ENCODE peak calls at places on chromosomes 7 and 10, in ten cellular contexts. One of them, this sample, is unnamed.

GRCh38 chr10:80487791-80488538 is 33.9 kb downstream of the TSPAN14 start:
- DNase-seq in heart left ventricle: peak; percentile 81
- DNase-seq in aorta: peak; percentile 72
- DNase-seq in SK-N-MC: no peak
- DNase-seq in effector memory CD4-positive, alpha-beta T cell: peak; percentile 57
- DNase-seq in CD8-positive, alpha-beta T cell: peak; percentile 57
- DNase-seq in H9: no peak
- DNase-seq in mesenchymal stem cell: no peak
- DNase-seq in CD8-positive, alpha-beta memory T cell: peak; percentile 82
- DNase-seq in IMR-90: no peak
- DNase-seq in this sample: peak; percentile 69

GRCh38 chr7:20310963-20311742 is 19.5 kb upstream of the ITGB8 start:
- DNase-seq in mesenchymal stem cell: peak; percentile 61
- DNase-seq in IMR-90: peak; percentile 67
- DNase-seq in heart left ventricle: no peak
- DNase-seq in CD8-positive, alpha-beta T cell: no peak
- DNase-seq in SK-N-MC: no peak
- DNase-seq in effector memory CD4-positive, alpha-beta T cell: no peak
- DNase-seq in H9: no peak
- DNase-seq in CD8-positive, alpha-beta memory T cell: no peak
- DNase-seq in aorta: no peak
- DNase-seq in this sample: no peak

GRCh38 chr10:103778358-103779139 is 76.8 kb downstream of the SH3PXD2A start:
- DNase-seq in CD8-positive, alpha-beta memory T cell: no peak
- DNase-seq in H9: no peak
- DNase-seq in CD8-positive, alpha-beta T cell: no peak
- DNase-seq in IMR-90: no peak
- DNase-seq in aorta: no peak
- DNase-seq in heart left ventricle: no peak
- DNase-seq in SK-N-MC: no peak
- DNase-seq in effector memory CD4-positive, alpha-beta T cell: no peak
- DNase-seq in mesenchymal stem cell: no peak
- DNase-seq in this sample: no peak

GRCh38 chr7:7060828-7061599 is 121.3 kb upstream of the C1GALT1 start:
- DNase-seq in aorta: no peak
- DNase-seq in SK-N-MC: no peak
- DNase-seq in IMR-90: no peak
- DNase-seq in mesenchymal stem cell: no peak
- DNase-seq in CD8-positive, alpha-beta memory T cell: no peak
- DNase-seq in effector memory CD4-positive, alpha-beta T cell: no peak
- DNase-seq in heart left ventricle: no peak
- DNase-seq in CD8-positive, alpha-beta T cell: no peak
- DNase-seq in H9: no peak
- DNase-seq in this sample: no peak

GRCh38 chr10:119680050-119680449 is 28.9 kb downstream of the BAG3 start:
- DNase-seq in heart left ventricle: no peak
- DNase-seq in H9: no peak
- DNase-seq in aorta: peak; percentile 66
- DNase-seq in CD8-positive, alpha-beta T cell: no peak
- DNase-seq in effector memory CD4-positive, alpha-beta T cell: no peak
- DNase-seq in mesenchymal stem cell: no peak
- DNase-seq in IMR-90: peak; percentile 82
- DNase-seq in CD8-positive, alpha-beta memory T cell: no peak
- DNase-seq in SK-N-MC: no peak
- DNase-seq in this sample: no peak

GRCh38 chr7:45882465-45882810 is 5.8 kb upstream of the IGFBP1 start:
- DNase-seq in effector memory CD4-positive, alpha-beta T cell: no peak
- DNase-seq in H9: no peak
- DNase-seq in IMR-90: no peak
- DNase-seq in CD8-positive, alpha-beta memory T cell: no peak
- DNase-seq in heart left ventricle: no peak
- DNase-seq in mesenchymal stem cell: no peak
- DNase-seq in aorta: no peak
- DNase-seq in SK-N-MC: no peak
- DNase-seq in CD8-positive, alpha-beta T cell: no peak
- DNase-seq in this sample: no peak

GRCh38 chr7:74283858-74284447 is 5.3 kb upstream of the CLIP2 start:
- DNase-seq in mesenchymal stem cell: peak; percentile 90
- DNase-seq in IMR-90: peak; percentile 55
- DNase-seq in SK-N-MC: no peak
- DNase-seq in CD8-positive, alpha-beta memory T cell: no peak
- DNase-seq in aorta: no peak
- DNase-seq in CD8-positive, alpha-beta T cell: no peak
- DNase-seq in heart left ventricle: no peak
- DNase-seq in effector memory CD4-positive, alpha-beta T cell: no peak
- DNase-seq in H9: no peak
- DNase-seq in this sample: no peak

GRCh38 chr7:158976849-158977593 is 120.7 kb downstream of the DYNC2I1 start:
- DNase-seq in IMR-90: peak; percentile 51
- DNase-seq in heart left ventricle: peak; percentile 90
- DNase-seq in CD8-positive, alpha-beta T cell: peak; percentile 91
- DNase-seq in aorta: peak; percentile 86
- DNase-seq in SK-N-MC: peak; percentile 44
- DNase-seq in H9: peak; percentile 85
- DNase-seq in CD8-positive, alpha-beta memory T cell: peak; percentile 82
- DNase-seq in effector memory CD4-positive, alpha-beta T cell: peak; percentile 71
- DNase-seq in mesenchymal stem cell: peak; percentile 85
- DNase-seq in this sample: peak; percentile 89

DNA sequence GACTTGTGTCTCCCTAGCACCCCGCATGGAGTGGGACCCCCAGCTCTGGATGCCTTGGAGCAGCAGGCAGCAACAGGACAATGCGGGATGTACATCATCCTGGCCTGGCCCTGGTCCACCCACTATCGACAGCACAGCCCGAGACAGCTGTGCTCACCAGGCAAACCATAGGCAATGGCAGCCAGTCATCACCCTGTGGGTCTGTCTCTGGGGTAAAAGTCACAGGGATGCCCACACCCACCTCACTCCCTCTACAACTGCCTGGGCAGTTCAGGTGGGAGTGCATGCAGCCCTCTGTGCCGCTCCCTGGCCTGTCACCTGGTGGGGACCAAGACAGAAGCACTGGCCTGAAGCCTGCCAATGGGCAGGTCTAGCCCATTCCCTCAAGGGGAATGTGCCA is 147.8 kb downstream of the GRID1 start:
- DNase-seq in H9: no peak
- DNase-seq in heart left ventricle: peak; percentile 19
- DNase-seq in aorta: no peak
- DNase-seq in SK-N-MC: no peak
- DNase-seq in effector memory CD4-positive, alpha-beta T cell: no peak
- DNase-seq in IMR-90: no peak
- DNase-seq in mesenchymal stem cell: no peak
- DNase-seq in CD8-positive, alpha-beta T cell: no peak
- DNase-seq in CD8-positive, alpha-beta memory T cell: no peak
- DNase-seq in this sample: no peak
- H3K27ac ChIP-seq in H9: no peak overlapping the region
- H3K27ac ChIP-seq in heart left ventricle: no peak overlapping the region
- H3K27ac ChIP-seq in aorta: no peak overlapping the region
- H3K27ac ChIP-seq in SK-N-MC: no peak overlapping the region
- H3K27ac ChIP-seq in effector memory CD4-positive, alpha-beta T cell: no peak overlapping the region
- H3K27ac ChIP-seq in IMR-90: no peak overlapping the region
- H3K27ac ChIP-seq in mesenchymal stem cell: no peak overlapping the region
- H3K27ac ChIP-seq in CD8-positive, alpha-beta T cell: no peak overlapping the region
- H3K27ac ChIP-seq in CD8-positive, alpha-beta memory T cell: no peak overlapping the region
- H3K27ac ChIP-seq in this sample: no peak overlapping the region

GRCh38 chr10:79380918-79381775 is 33.9 kb downstream of the PPIF start:
- DNase-seq in heart left ventricle: peak; percentile 51
- DNase-seq in IMR-90: no peak
- DNase-seq in effector memory CD4-positive, alpha-beta T cell: no peak
- DNase-seq in aorta: peak; percentile 32
- DNase-seq in mesenchymal stem cell: no peak
- DNase-seq in CD8-positive, alpha-beta T cell: no peak
- DNase-seq in SK-N-MC: no peak
- DNase-seq in CD8-positive, alpha-beta memory T cell: no peak
- DNase-seq in H9: peak; percentile 26
- DNase-seq in this sample: no peak

GRCh38 chr10:79382491-79382941 is 35.2 kb downstream of the PPIF start:
- DNase-seq in SK-N-MC: no peak
- DNase-seq in H9: peak; percentile 32
- DNase-seq in IMR-90: no peak
- DNase-seq in effector memory CD4-positive, alpha-beta T cell: no peak
- DNase-seq in CD8-positive, alpha-beta memory T cell: no peak
- DNase-seq in heart left ventricle: peak; percentile 56
- DNase-seq in aorta: peak; percentile 49
- DNase-seq in CD8-positive, alpha-beta T cell: no peak
- DNase-seq in mesenchymal stem cell: no peak
- DNase-seq in this sample: peak; percentile 75

GRCh38 chr10:79380125-79380917 is 33.1 kb downstream of the PPIF start:
- DNase-seq in heart left ventricle: peak; percentile 63
- DNase-seq in mesenchymal stem cell: peak; percentile 86
- DNase-seq in IMR-90: peak; percentile 44
- DNase-seq in effector memory CD4-positive, alpha-beta T cell: no peak
- DNase-seq in CD8-positive, alpha-beta memory T cell: no peak
- DNase-seq in SK-N-MC: no peak
- DNase-seq in aorta: peak; percentile 77
- DNase-seq in H9: peak; percentile 19
- DNase-seq in CD8-positive, alpha-beta T cell: no peak
- DNase-seq in this sample: peak; percentile 82

GRCh38 chr10:79379512-79380124 is 32.3 kb downstream of the PPIF start:
- DNase-seq in effector memory CD4-positive, alpha-beta T cell: no peak
- DNase-seq in mesenchymal stem cell: no peak
- DNase-seq in aorta: peak; percentile 68
- DNase-seq in CD8-positive, alpha-beta memory T cell: no peak
- DNase-seq in SK-N-MC: no peak
- DNase-seq in CD8-positive, alpha-beta T cell: no peak
- DNase-seq in H9: peak; percentile 22
- DNase-seq in heart left ventricle: peak; percentile 71
- DNase-seq in IMR-90: no peak
- DNase-seq in this sample: no peak

GRCh38 chr10:79381804-79382221 is 34.5 kb downstream of the PPIF start:
- DNase-seq in heart left ventricle: peak; percentile 76
- DNase-seq in mesenchymal stem cell: peak; percentile 91
- DNase-seq in SK-N-MC: no peak
- DNase-seq in effector memory CD4-positive, alpha-beta T cell: no peak
- DNase-seq in aorta: peak; percentile 86
- DNase-seq in CD8-positive, alpha-beta memory T cell: no peak
- DNase-seq in IMR-90: peak; percentile 84
- DNase-seq in CD8-positive, alpha-beta T cell: no peak
- DNase-seq in H9: peak; percentile 39
- DNase-seq in this sample: peak; percentile 76
- H3K27ac ChIP-seq in heart left ventricle: no peak overlapping the region
- H3K27ac ChIP-seq in mesenchymal stem cell: peak overlapping the region; percentile 88
- H3K27ac ChIP-seq in SK-N-MC: no peak overlapping the region
- H3K27ac ChIP-seq in effector memory CD4-positive, alpha-beta T cell: no peak overlapping the region
- H3K27ac ChIP-seq in aorta: no peak overlapping the region
- H3K27ac ChIP-seq in CD8-positive, alpha-beta memory T cell: no peak overlapping the region
- H3K27ac ChIP-seq in IMR-90: peak overlapping the region; percentile 79
- H3K27ac ChIP-seq in CD8-positive, alpha-beta T cell: no peak overlapping the region
- H3K27ac ChIP-seq in H9: no peak overlapping the region
- H3K27ac ChIP-seq in this sample: peak overlapping the region; percentile 71

GRCh38 chr7:129845178-129845971 is 107.4 kb downstream of the UBE2H start:
- DNase-seq in effector memory CD4-positive, alpha-beta T cell: no peak
- DNase-seq in mesenchymal stem cell: peak; percentile 80
- DNase-seq in heart left ventricle: no peak
- DNase-seq in SK-N-MC: no peak
- DNase-seq in IMR-90: peak; percentile 82
- DNase-seq in CD8-positive, alpha-beta T cell: no peak
- DNase-seq in H9: no peak
- DNase-seq in aorta: no peak
- DNase-seq in CD8-positive, alpha-beta memory T cell: no peak
- DNase-seq in this sample: no peak

GRCh38 chr7:129845972-129846327 is 106.8 kb downstream of the UBE2H start:
- DNase-seq in SK-N-MC: no peak
- DNase-seq in IMR-90: peak; percentile 91
- DNase-seq in heart left ventricle: no peak
- DNase-seq in CD8-positive, alpha-beta T cell: no peak
- DNase-seq in mesenchymal stem cell: peak; percentile 83
- DNase-seq in effector memory CD4-positive, alpha-beta T cell: no peak
- DNase-seq in H9: no peak
- DNase-seq in CD8-positive, alpha-beta memory T cell: no peak
- DNase-seq in aorta: no peak
- DNase-seq in this sample: no peak

GRCh38 chr7:129841465-129841864 is 111.3 kb downstream of the UBE2H start:
- DNase-seq in H9: no peak
- DNase-seq in CD8-positive, alpha-beta memory T cell: no peak
- DNase-seq in mesenchymal stem cell: peak; percentile 15
- DNase-seq in effector memory CD4-positive, alpha-beta T cell: no peak
- DNase-seq in heart left ventricle: no peak
- DNase-seq in aorta: no peak
- DNase-seq in CD8-positive, alpha-beta T cell: no peak
- DNase-seq in SK-N-MC: no peak
- DNase-seq in IMR-90: no peak
- DNase-seq in this sample: no peak

GRCh38 chr7:129843365-129843898 is 109.3 kb downstream of the UBE2H start:
- DNase-seq in effector memory CD4-positive, alpha-beta T cell: no peak
- DNase-seq in H9: peak; percentile 86
- DNase-seq in aorta: no peak
- DNase-seq in CD8-positive, alpha-beta T cell: no peak
- DNase-seq in SK-N-MC: no peak
- DNase-seq in IMR-90: no peak
- DNase-seq in mesenchymal stem cell: no peak
- DNase-seq in heart left ventricle: no peak
- DNase-seq in CD8-positive, alpha-beta memory T cell: no peak
- DNase-seq in this sample: no peak

DNA sequence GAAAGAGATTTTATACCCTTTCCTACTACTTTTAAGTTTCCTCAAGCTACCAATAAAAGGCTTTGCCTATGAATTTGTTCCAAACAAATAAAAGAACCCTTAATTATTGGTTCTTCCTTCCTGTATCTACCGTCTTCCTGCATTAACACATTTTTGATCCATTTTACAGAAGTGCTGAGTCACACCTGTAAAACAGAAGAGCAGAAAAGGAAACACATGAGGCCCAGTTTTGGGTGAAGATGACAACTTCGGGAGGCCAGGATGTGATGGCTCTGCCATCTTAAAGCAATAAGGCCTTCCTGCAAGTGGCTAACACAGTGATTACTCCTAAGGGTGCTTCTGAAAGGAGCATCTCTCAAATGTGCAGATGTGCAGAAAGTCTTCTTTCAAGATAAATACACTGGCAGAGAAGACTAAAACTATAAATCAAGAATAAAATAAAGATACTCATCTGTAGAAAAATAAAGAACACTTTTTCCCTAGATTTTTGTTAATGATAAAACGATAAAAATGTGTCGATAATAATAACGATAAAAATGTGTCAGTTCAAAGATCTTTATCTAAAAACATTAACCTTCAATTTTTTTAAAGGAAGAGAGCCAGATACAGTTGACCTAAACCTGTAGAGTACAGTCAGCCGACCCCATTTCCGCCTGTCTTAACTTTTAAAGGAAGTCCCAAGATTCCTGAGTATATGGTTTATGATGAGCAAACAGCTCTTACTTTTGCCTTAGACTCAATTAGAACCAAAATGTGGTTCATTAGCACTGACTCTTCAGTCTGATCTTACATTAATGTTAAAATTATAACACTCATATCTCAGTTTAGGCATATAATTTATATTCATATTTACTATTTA is 108.5 kb downstream of the UBE2H start:
- DNase-seq in CD8-positive, alpha-beta memory T cell: no peak
- DNase-seq in effector memory CD4-positive, alpha-beta T cell: no peak
- DNase-seq in H9: no peak
- DNase-seq in mesenchymal stem cell: no peak
- DNase-seq in heart left ventricle: no peak
- DNase-seq in aorta: no peak
- DNase-seq in SK-N-MC: no peak
- DNase-seq in CD8-positive, alpha-beta T cell: no peak
- DNase-seq in IMR-90: no peak
- DNase-seq in this sample: no peak
- H3K27ac ChIP-seq in CD8-positive, alpha-beta memory T cell: no peak overlapping the region
- H3K27ac ChIP-seq in effector memory CD4-positive, alpha-beta T cell: no peak overlapping the region
- H3K27ac ChIP-seq in H9: peak overlapping the region; percentile 81
- H3K27ac ChIP-seq in mesenchymal stem cell: peak overlapping the region; percentile 94
- H3K27ac ChIP-seq in heart left ventricle: no peak overlapping the region
- H3K27ac ChIP-seq in aorta: no peak overlapping the region
- H3K27ac ChIP-seq in SK-N-MC: peak overlapping the region; percentile 86
- H3K27ac ChIP-seq in CD8-positive, alpha-beta T cell: no peak overlapping the region
- H3K27ac ChIP-seq in IMR-90: no peak overlapping the region
- H3K27ac ChIP-seq in this sample: no peak overlapping the region

DNA sequence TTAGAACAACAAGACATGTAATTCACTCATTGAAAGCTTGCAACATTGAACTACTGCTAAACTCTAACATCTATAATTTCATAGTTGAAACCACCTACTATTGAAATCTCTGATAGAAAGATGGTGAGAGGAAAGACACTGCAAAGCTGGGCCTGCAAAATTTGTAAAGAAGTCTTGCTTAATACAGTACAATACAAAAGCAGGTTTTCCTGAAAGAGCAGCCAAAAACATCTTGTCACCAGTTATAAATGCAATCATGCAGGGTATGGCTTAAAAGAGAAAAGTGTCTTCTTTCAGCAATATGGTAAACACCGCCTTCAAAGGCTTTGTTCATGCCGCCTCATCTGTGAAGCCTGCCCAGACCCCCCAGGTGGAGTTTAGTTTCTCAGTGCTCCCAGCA is 109.2 kb downstream of the ANK3 start:
- DNase-seq in H9: no peak
- DNase-seq in IMR-90: no peak
- DNase-seq in CD8-positive, alpha-beta memory T cell: no peak
- DNase-seq in CD8-positive, alpha-beta T cell: no peak
- DNase-seq in mesenchymal stem cell: no peak
- DNase-seq in aorta: no peak
- DNase-seq in effector memory CD4-positive, alpha-beta T cell: no peak
- DNase-seq in SK-N-MC: no peak
- DNase-seq in heart left ventricle: no peak
- DNase-seq in this sample: no peak
- H3K27ac ChIP-seq in H9: no peak overlapping the region
- H3K27ac ChIP-seq in IMR-90: no peak overlapping the region
- H3K27ac ChIP-seq in CD8-positive, alpha-beta memory T cell: no peak overlapping the region
- H3K27ac ChIP-seq in CD8-positive, alpha-beta T cell: no peak overlapping the region
- H3K27ac ChIP-seq in mesenchymal stem cell: no peak overlapping the region
- H3K27ac ChIP-seq in aorta: no peak overlapping the region
- H3K27ac ChIP-seq in effector memory CD4-positive, alpha-beta T cell: no peak overlapping the region
- H3K27ac ChIP-seq in SK-N-MC: no peak overlapping the region
- H3K27ac ChIP-seq in heart left ventricle: no peak overlapping the region
- H3K27ac ChIP-seq in this sample: no peak overlapping the region